ENCODE peak calls at places on chromosomes 1 and 21, in seven cellular contexts. L is H9, B is mesendoderm, J is IMR-90, I is H1, Q is mesenchymal stem cell, M is neuronal stem cell. D is an unnamed sample.

GRCh38 chr1:246295968-246296367 is 211.1 kb downstream of the SMYD3 start:
- DNase-seq in L (no peak), B (no peak), J (no peak), I (no peak), Q (no peak), M (no peak), D (no peak)

GRCh38 chr1:206420471-206420870 is 49.8 kb upstream of the IKBKE start:
- DNase-seq in L (no peak), B (no peak), J (peak; percentile 4), I (no peak), Q (no peak), M (no peak), D (no peak)

GRCh38 chr1:38835230-38835827 is 24.2 kb downstream of the RRAGC start:
- DNase-seq in L (peak; percentile 63), B (peak; percentile 89), J (peak; percentile 87), I (no peak), Q (peak; percentile 84), M (peak; percentile 87), D (peak; percentile 66)

GRCh38 chr1:46538147-46538546 is 13.3 kb downstream of the KNCN start:
- DNase-seq in L (no peak), B (no peak), J (no peak), I (no peak), Q (no peak), M (no peak), D (no peak)

GRCh38 chr1:244280859-244281258 is 170.8 kb downstream of the ADSS2 start:
- DNase-seq in L (no peak), B (no peak), J (peak; percentile 83), I (no peak), Q (peak; percentile 64), M (no peak), D (no peak)

GRCh38 chr21:36209626-36210171 is 53.1 kb downstream of the DOP1B start:
- DNase-seq in L (peak; percentile 78), B (peak; percentile 90), J (peak; percentile 82), I (peak; percentile 70), Q (peak; percentile 34), M (peak; percentile 32), D (peak; percentile 69)

GRCh38 chr1:12100071-12100470 is 37.0 kb downstream of the TNFRSF8 start:
- DNase-seq in L (no peak), B (no peak), J (peak; percentile 56), I (no peak), Q (no peak), M (no peak), D (no peak)

GRCh38 chr1:167499657-167500056 is 18.7 kb downstream of the CD247 start:
- DNase-seq in L (no peak), B (no peak), J (no peak), I (no peak), Q (no peak), M (no peak), D (no peak)

GRCh38 chr1:248817065-248817464 is 8.7 kb downstream of the SH3BP5L start:
- DNase-seq in L (no peak), B (no peak), J (no peak), I (no peak), Q (no peak), M (no peak), D (no peak)

GRCh38 chr1:57887973-57888491 is 464.2 kb upstream of the DAB1 start:
- DNase-seq in L (no peak), B (no peak), J (no peak), I (no peak), Q (no peak), M (no peak), D (no peak)

GRCh38 chr1:43008425-43009108 is 49.9 kb upstream of the SLC2A1 start:
- DNase-seq in L (peak; percentile 100), B (peak; percentile 100), J (no peak), I (peak; percentile 87), Q (peak; percentile 33), M (peak; percentile 95), D (peak; percentile 78)

GRCh38 chr1:201533836-201534235 is 5.1 kb upstream of the NAV1 start:
- DNase-seq in L (no peak), B (no peak), J (no peak), I (no peak), Q (no peak), M (no peak), D (no peak)
- H3K4ac ChIP-seq in L (no peak overlapping the region), B (no peak overlapping the region), J (peak overlapping the region; percentile 25), I (no peak overlapping the region), Q (no peak overlapping the region), M (no peak overlapping the region), D (no peak overlapping the region)

DNA sequence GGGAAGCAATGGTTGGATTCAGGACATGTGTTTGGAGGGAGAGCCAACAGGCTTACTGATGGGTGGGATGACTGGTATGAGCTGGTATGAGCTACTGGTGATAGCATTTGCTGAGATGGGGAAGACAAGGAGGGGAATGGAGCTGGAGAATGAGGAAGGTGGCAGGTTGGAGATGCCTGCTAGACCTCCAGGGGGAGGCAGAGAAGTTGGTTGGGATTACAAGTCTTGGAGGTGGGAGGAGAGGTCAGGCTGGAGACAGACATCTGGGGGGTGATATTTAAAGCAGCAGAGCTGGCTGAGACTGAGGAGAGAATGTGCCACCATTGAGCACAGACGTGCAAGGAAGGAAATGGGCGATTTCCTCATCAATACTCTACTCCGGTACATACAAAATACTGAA is 31.8 kb upstream of the ENO1 start:
- DNase-seq in L (peak; percentile 52), B (peak; percentile 83), J (no peak), I (no peak), Q (no peak), M (no peak), D (no peak)
- H2BK120ac ChIP-seq in L (no peak overlapping the region), B (no peak overlapping the region), J (no peak overlapping the region), I (peak overlapping the region; percentile 79), Q (no peak overlapping the region), M (no peak overlapping the region), D (no peak overlapping the region)

GRCh38 chr1:183780159-183780558 is 24.8 kb upstream of the RGL1 start:
- DNase-seq in L (no peak), B (no peak), J (no peak), I (no peak), Q (no peak), M (no peak), D (no peak)
- H4K8ac ChIP-seq in L (no peak overlapping the region), B (no peak overlapping the region), J (no peak overlapping the region), I (no peak overlapping the region), Q (no peak overlapping the region), M (no peak overlapping the region), D (no peak overlapping the region)

GRCh38 chr1:164337885-164338284 is 221.1 kb upstream of the PBX1 start:
- DNase-seq in L (no peak), B (peak; percentile 42), J (no peak), I (no peak), Q (no peak), M (no peak), D (peak; percentile 36)
- H3K4ac ChIP-seq in L (no peak overlapping the region), B (no peak overlapping the region), J (no peak overlapping the region), I (no peak overlapping the region), Q (no peak overlapping the region), M (no peak overlapping the region), D (no peak overlapping the region)

GRCh38 chr1:229718177-229718576 is 92.1 kb downstream of the URB2 start:
- DNase-seq in L (no peak), B (no peak), J (no peak), I (no peak), Q (no peak), M (no peak), D (no peak)

GRCh38 chr1:229714964-229715603 is 89.0 kb downstream of the URB2 start:
- DNase-seq in L (peak; percentile 57), B (peak; percentile 72), J (peak; percentile 18), I (peak; percentile 76), Q (peak; percentile 11), M (no peak), D (peak; percentile 65)

GRCh38 chr1:229716064-229716463 is 90.0 kb downstream of the URB2 start:
- DNase-seq in L (peak; percentile 73), B (peak; percentile 93), J (no peak), I (no peak), Q (no peak), M (no peak), D (no peak)

GRCh38 chr1:229717774-229718173 is 91.7 kb downstream of the URB2 start:
- DNase-seq in L (no peak), B (no peak), J (no peak), I (no peak), Q (no peak), M (no peak), D (no peak)

GRCh38 chr1:229716692-229717091 is 90.6 kb downstream of the URB2 start:
- DNase-seq in L (no peak), B (no peak), J (no peak), I (no peak), Q (no peak), M (no peak), D (no peak)
- H2BK120ac ChIP-seq in L (no peak overlapping the region), B (no peak overlapping the region), J (no peak overlapping the region), I (no peak overlapping the region), Q (no peak overlapping the region), M (no peak overlapping the region), D (peak overlapping the region; percentile 54)

GRCh38 chr21:45134677-45135076 is 60.3 kb downstream of the ADARB1 start:
- DNase-seq in L (no peak), B (no peak), J (no peak), I (no peak), Q (no peak), M (no peak), D (no peak)
- H4K8ac ChIP-seq in L (no peak overlapping the region), B (no peak overlapping the region), J (no peak overlapping the region), I (no peak overlapping the region), Q (no peak overlapping the region), M (no peak overlapping the region), D (no peak overlapping the region)

GRCh38 chr1:220952941-220953340 is 73.7 kb downstream of the HLX start:
- DNase-seq in L (no peak), B (no peak), J (no peak), I (no peak), Q (no peak), M (no peak), D (no peak)
- H3K4ac ChIP-seq in L (no peak overlapping the region), B (no peak overlapping the region), J (no peak overlapping the region), I (no peak overlapping the region), Q (no peak overlapping the region), M (no peak overlapping the region), D (no peak overlapping the region)

DNA sequence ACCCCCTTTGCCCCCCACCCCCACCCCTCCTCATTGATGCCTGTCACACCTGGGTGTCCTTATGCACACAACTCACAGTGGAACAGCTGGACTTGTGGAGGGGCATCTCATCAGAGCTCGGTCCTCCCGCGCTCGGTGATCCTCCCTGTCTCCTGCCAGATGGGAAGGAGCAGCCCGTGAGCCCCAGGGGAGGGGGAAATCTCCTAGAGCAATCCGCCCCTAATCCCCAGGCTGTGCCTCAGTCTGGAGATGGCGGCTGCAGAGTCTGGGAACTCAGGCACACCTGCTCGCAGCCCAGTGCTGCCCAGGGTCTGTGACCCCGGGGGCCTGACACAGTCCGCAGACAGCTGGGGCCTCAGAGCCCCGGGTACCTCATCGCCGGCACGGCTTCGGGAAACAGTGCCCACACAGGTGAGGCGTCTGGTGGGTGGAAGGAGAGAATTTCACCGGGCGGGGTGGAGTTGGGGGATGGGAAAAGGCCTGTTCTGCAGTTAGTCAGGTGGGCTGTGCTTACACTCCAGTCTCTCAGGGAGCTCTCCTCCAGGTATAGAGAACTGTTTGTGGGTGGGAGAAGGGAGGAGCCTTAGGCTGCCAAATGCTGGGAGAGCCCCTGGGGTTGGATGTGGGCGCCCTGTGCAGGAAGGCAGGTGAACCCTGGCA is 29.3 kb downstream of the TMCC2 start:
- DNase-seq in L (no peak), B (no peak), J (no peak), I (no peak), Q (no peak), M (no peak), D (no peak)
- H2BK120ac ChIP-seq in L (no peak overlapping the region), B (no peak overlapping the region), J (no peak overlapping the region), I (no peak overlapping the region), Q (peak overlapping the region; percentile 11), M (no peak overlapping the region), D (no peak overlapping the region)